ENCODE peak calls at places on chromosomes 16 and 17, in five cellular contexts. R is T-cell, L is bronchial epithelial cell, J is EL, U is neuronal stem cell. X is an unnamed sample.
A peak's percentile ranks its signal among the peaks of the same experiment; 100 is the strongest.

GRCh38 chr16:30184430-30185140 is 1.2 kb downstream of the CORO1A start:
- DNase-seq in R (peak; percentile 41), L (peak; percentile 5), J (no peak), U (no peak), X (no peak)

GRCh38 chr16:72985148-72985882 is 62.6 kb downstream of the ZFHX3 start:
- DNase-seq in R (no peak), L (no peak), J (peak; percentile 37), U (no peak), X (no peak)

GRCh38 chr17:78130439-78131101 is at the start of gene TMC8:
- DNase-seq in R (peak; percentile 87), L (no peak), J (no peak), U (no peak), X (no peak)

GRCh38 chr17:17836818-17837379 is at the start of gene SREBF1:
- DNase-seq in R (peak; percentile 37), L (no peak), J (peak; percentile 77), U (peak; percentile 80), X (peak; percentile 66)

GRCh38 chr16:82329504-82330192 is 159.6 kb upstream of the MPHOSPH6 start:
- DNase-seq in R (no peak), L (no peak), J (no peak), U (no peak), X (no peak)

GRCh38 chr16:66248096-66248495 is 118.4 kb upstream of the CDH5 start:
- DNase-seq in R (no peak), L (no peak), J (peak; percentile 48), U (no peak), X (no peak)

GRCh38 chr16:87330257-87330624 is 13.0 kb upstream of the C16orf95 start:
- DNase-seq in R (no peak), L (no peak), J (no peak), U (no peak), X (no peak)

GRCh38 chr16:48217708-48218107 is 26.4 kb upstream of the LONP2 start:
- DNase-seq in R (no peak), L (no peak), J (no peak), U (no peak), X (no peak)

GRCh38 chr17:7289256-7290032 is 5.0 kb downstream of the YBX2 start:
- DNase-seq in R (no peak), L (no peak), J (no peak), U (no peak), X (no peak)

GRCh38 chr17:83055911-83056582 is 23.4 kb upstream of the METRNL start:
- DNase-seq in R (no peak), L (peak; percentile 82), J (peak; percentile 87), U (no peak), X (peak; percentile 2)

GRCh38 chr16:17397499-17397891 is 73.3 kb downstream of the XYLT1 start:
- DNase-seq in R (no peak), L (peak; percentile 2), J (peak; percentile 83), U (no peak), X (no peak)

GRCh38 chr16:72482695-72483094 is 310.7 kb upstream of the PMFBP1 start:
- DNase-seq in R (no peak), L (no peak), J (no peak), U (no peak), X (no peak)

GRCh38 chr17:15349119-15349518 is 7.7 kb upstream of the TEKT3 start:
- DNase-seq in R (no peak), L (peak; percentile 79), J (no peak), U (no peak), X (no peak)

GRCh38 chr16:15770107-15770506 is 86.7 kb downstream of the MYH11 start:
- DNase-seq in R (no peak), L (no peak), J (no peak), U (no peak), X (no peak)

GRCh38 chr17:40598928-40599627 is 33.8 kb upstream of the CCR7 start:
- DNase-seq in R (peak; percentile 72), L (no peak), J (no peak), U (no peak), X (no peak)

GRCh38 chr17:76791053-76791980 is 53.4 kb downstream of the MFSD11 start:
- DNase-seq in R (peak; percentile 23), L (peak; percentile 44), J (peak; percentile 78), U (no peak), X (no peak)

GRCh38 chr17:80252871-80253270 is 7.8 kb upstream of the RNF213 start:
- DNase-seq in R (peak; percentile 80), L (peak; percentile 48), J (no peak), U (no peak), X (peak; percentile 64)

GRCh38 chr17:17822189-17822978 is 14.4 kb downstream of the SREBF1 start:
- DNase-seq in R (no peak), L (no peak), J (peak; percentile 80), U (no peak), X (no peak)

GRCh38 chr16:8882725-8883377 is 700 bp downstream of the LITAFD start:
- DNase-seq in R (no peak), L (no peak), J (no peak), U (no peak), X (no peak)

GRCh38 chr17:7744416-7744815 is 26.9 kb downstream of the DNAH2 start:
- DNase-seq in R (no peak), L (no peak), J (no peak), U (no peak), X (no peak)

GRCh38 chr16:27448531-27449433 is 46.8 kb downstream of the IL21R start:
- DNase-seq in R (no peak), L (no peak), J (no peak), U (no peak), X (no peak)

GRCh38 chr17:44914148-44914547 is 1.2 kb downstream of the GFAP start:
- DNase-seq in R (no peak), L (no peak), J (no peak), U (no peak), X (no peak)

GRCh38 chr17:61249649-61250301 is 149.9 kb upstream of the TBX2 start:
- DNase-seq in R (no peak), L (no peak), J (no peak), U (no peak), X (no peak)